ENCODE peak calls at places on chromosomes 4 and X, in six cellular contexts. One of them, this sample, is unnamed.

GRCh38 chrX:131067846-131068745 is 9.9 kb downstream of the ARHGAP36 start:
- DNase-seq in HCT116: no peak
- DNase-seq in K562: no peak
- DNase-seq in HepG2: no peak
- DNase-seq in NT2/D1: no peak
- DNase-seq in GM12878: no peak
- DNase-seq in this sample: no peak

GRCh38 chr4:21134994-21135393 is 434.7 kb downstream of the PACRGL start:
- DNase-seq in HepG2: no peak
- DNase-seq in K562: no peak
- DNase-seq in NT2/D1: peak; percentile 11
- DNase-seq in HCT116: no peak
- DNase-seq in GM12878: no peak
- DNase-seq in this sample: no peak

GRCh38 chr4:87114245-87115062 is 106.0 kb downstream of the KLHL8 start:
- DNase-seq in HCT116: no peak
- DNase-seq in HepG2: no peak
- DNase-seq in K562: no peak
- DNase-seq in NT2/D1: no peak
- DNase-seq in GM12878: no peak
- DNase-seq in this sample: no peak

GRCh38 chr4:24808261-24808660 is 12.9 kb downstream of the SOD3 start:
- DNase-seq in NT2/D1: no peak
- DNase-seq in K562: no peak
- DNase-seq in HCT116: no peak
- DNase-seq in HepG2: no peak
- DNase-seq in GM12878: no peak
- DNase-seq in this sample: no peak

GRCh38 chrX:137428777-137429564 is 137.0 kb upstream of the ZIC3 start:
- DNase-seq in HCT116: no peak
- DNase-seq in NT2/D1: no peak
- DNase-seq in HepG2: no peak
- DNase-seq in K562: no peak
- DNase-seq in GM12878: no peak
- DNase-seq in this sample: no peak

GRCh38 chr4:154854362-154854761 is 73.3 kb downstream of the RBM46 start:
- DNase-seq in HCT116: peak; percentile 16
- DNase-seq in K562: peak; percentile 2
- DNase-seq in GM12878: no peak
- DNase-seq in HepG2: peak; percentile 7
- DNase-seq in NT2/D1: no peak
- DNase-seq in this sample: no peak

GRCh38 chr4:121957266-121957665 is 5.4 kb upstream of the TRPC3 start:
- DNase-seq in HCT116: no peak
- DNase-seq in K562: no peak
- DNase-seq in HepG2: no peak
- DNase-seq in NT2/D1: no peak
- DNase-seq in GM12878: no peak
- DNase-seq in this sample: no peak

GRCh38 chr4:182113774-182114173 is 129.4 kb upstream of the TENM3 start:
- DNase-seq in NT2/D1: no peak
- DNase-seq in GM12878: no peak
- DNase-seq in HCT116: no peak
- DNase-seq in K562: no peak
- DNase-seq in HepG2: no peak
- DNase-seq in this sample: no peak

GRCh38 chr4:156169011-156169410 is 215.3 kb upstream of the CTSO start:
- DNase-seq in K562: no peak
- DNase-seq in HCT116: peak; percentile 19
- DNase-seq in NT2/D1: peak; percentile 28
- DNase-seq in HepG2: peak; percentile 3
- DNase-seq in GM12878: no peak
- DNase-seq in this sample: peak; percentile 46

GRCh38 chrX:15050395-15050794 is 177.2 kb downstream of the MOSPD2 start:
- DNase-seq in NT2/D1: no peak
- DNase-seq in HCT116: no peak
- DNase-seq in K562: peak; percentile 16
- DNase-seq in GM12878: no peak
- DNase-seq in HepG2: no peak
- DNase-seq in this sample: no peak

GRCh38 chr4:65007841-65008439 is 598.7 kb upstream of the TECRL start:
- DNase-seq in HCT116: peak; percentile 13
- DNase-seq in NT2/D1: peak; percentile 36
- DNase-seq in GM12878: no peak
- DNase-seq in HepG2: peak; percentile 47
- DNase-seq in K562: peak; percentile 26
- DNase-seq in this sample: no peak

GRCh38 chr4:153112071-153112460 is 92.2 kb upstream of the TRIM2 start:
- DNase-seq in NT2/D1: no peak
- DNase-seq in GM12878: no peak
- DNase-seq in HCT116: no peak
- DNase-seq in K562: no peak
- DNase-seq in HepG2: no peak
- DNase-seq in this sample: no peak

GRCh38 chr4:174490356-174490969 is 31.8 kb downstream of the HPGD start:
- DNase-seq in K562: peak; percentile 10
- DNase-seq in HCT116: no peak
- DNase-seq in GM12878: no peak
- DNase-seq in HepG2: no peak
- DNase-seq in NT2/D1: no peak
- DNase-seq in this sample: no peak

GRCh38 chrX:39969099-39969825 is 128.5 kb downstream of the BCOR start:
- DNase-seq in HCT116: no peak
- DNase-seq in K562: no peak
- DNase-seq in NT2/D1: no peak
- DNase-seq in HepG2: no peak
- DNase-seq in GM12878: no peak
- DNase-seq in this sample: peak; percentile 50

GRCh38 chr4:2074588-2074987 is 15.5 kb downstream of the NAT8L start:
- DNase-seq in NT2/D1: no peak
- DNase-seq in GM12878: no peak
- DNase-seq in K562: no peak
- DNase-seq in HepG2: no peak
- DNase-seq in HCT116: no peak
- DNase-seq in this sample: no peak

GRCh38 chrX:71541546-71542022 is 8.7 kb downstream of the OGT start:
- DNase-seq in K562: no peak
- DNase-seq in HCT116: no peak
- DNase-seq in GM12878: no peak
- DNase-seq in NT2/D1: no peak
- DNase-seq in HepG2: no peak
- DNase-seq in this sample: no peak

GRCh38 chr4:39362827-39363226 is 3.3 kb downstream of the RFC1 start:
- DNase-seq in GM12878: no peak
- DNase-seq in HCT116: no peak
- DNase-seq in K562: no peak
- DNase-seq in NT2/D1: no peak
- DNase-seq in HepG2: no peak
- DNase-seq in this sample: no peak

GRCh38 chr4:150327262-150327780 is 249.1 kb downstream of the DCLK2 start:
- DNase-seq in GM12878: no peak
- DNase-seq in K562: no peak
- DNase-seq in NT2/D1: no peak
- DNase-seq in HepG2: no peak
- DNase-seq in HCT116: no peak
- DNase-seq in this sample: no peak

GRCh38 chr4:172323288-172323687 is 510.1 kb downstream of the GALNTL6 start:
- DNase-seq in K562: no peak
- DNase-seq in NT2/D1: no peak
- DNase-seq in HCT116: no peak
- DNase-seq in GM12878: no peak
- DNase-seq in HepG2: no peak
- DNase-seq in this sample: no peak

GRCh38 chr4:128386761-128387599 is 99.4 kb upstream of the PGRMC2 start:
- DNase-seq in GM12878: no peak
- DNase-seq in NT2/D1: no peak
- DNase-seq in K562: peak; percentile 67
- DNase-seq in HepG2: no peak
- DNase-seq in HCT116: peak; percentile 67
- DNase-seq in this sample: no peak

GRCh38 chrX:54817220-54817820 is 9.8 kb downstream of the MAGED2 start:
- DNase-seq in HCT116: no peak
- DNase-seq in GM12878: no peak
- DNase-seq in K562: no peak
- DNase-seq in HepG2: no peak
- DNase-seq in NT2/D1: no peak
- DNase-seq in this sample: no peak

GRCh38 chr4:38819569-38819968 is 15.0 kb upstream of the TLR1 start:
- DNase-seq in K562: no peak
- DNase-seq in HepG2: no peak
- DNase-seq in HCT116: no peak
- DNase-seq in NT2/D1: no peak
- DNase-seq in GM12878: peak; percentile 68
- DNase-seq in this sample: no peak

GRCh38 chr4:99221980-99222379 is 2.9 kb upstream of the ADH6 start:
- DNase-seq in GM12878: no peak
- DNase-seq in HepG2: peak; percentile 70
- DNase-seq in K562: no peak
- DNase-seq in NT2/D1: peak; percentile 16
- DNase-seq in HCT116: no peak
- DNase-seq in this sample: no peak

GRCh38 chr4:107579099-107579498 is 140.9 kb downstream of the PAPSS1 start:
- DNase-seq in HCT116: no peak
- DNase-seq in NT2/D1: no peak
- DNase-seq in GM12878: no peak
- DNase-seq in HepG2: peak; percentile 50
- DNase-seq in K562: peak; percentile 25
- DNase-seq in this sample: no peak

GRCh38 chr4:98728433-98728832 is 70.0 kb upstream of the TSPAN5 start:
- DNase-seq in NT2/D1: no peak
- DNase-seq in HepG2: no peak
- DNase-seq in GM12878: no peak
- DNase-seq in K562: peak; percentile 69
- DNase-seq in HCT116: no peak
- DNase-seq in this sample: no peak

GRCh38 chr4:104966349-104967033 is 180.2 kb upstream of the TET2 start:
- DNase-seq in NT2/D1: no peak
- DNase-seq in HCT116: no peak
- DNase-seq in GM12878: peak; percentile 96
- DNase-seq in K562: no peak
- DNase-seq in HepG2: no peak
- DNase-seq in this sample: no peak
- TF ChIP-seq ZNF274 in NT2/D1: no peak
- TF ChIP-seq ZNF274 in HCT116: no peak
- TF ChIP-seq ZNF274 in GM12878: no peak
- TF ChIP-seq ZNF274 in K562: no peak
- TF ChIP-seq ZNF274 in HepG2: no peak
- TF ChIP-seq ZNF274 in this sample: no peak

GRCh38 chrX:105744291-105744690 is 78.0 kb upstream of the NRK start:
- DNase-seq in HCT116: no peak
- DNase-seq in GM12878: no peak
- DNase-seq in K562: no peak
- DNase-seq in NT2/D1: no peak
- DNase-seq in HepG2: no peak
- DNase-seq in this sample: no peak
- TF ChIP-seq ZNF274 in HCT116: no peak
- TF ChIP-seq ZNF274 in GM12878: no peak
- TF ChIP-seq ZNF274 in K562: no peak
- TF ChIP-seq ZNF274 in NT2/D1: no peak
- TF ChIP-seq ZNF274 in HepG2: no peak
- TF ChIP-seq ZNF274 in this sample: no peak

GRCh38 chr4:157217708-157218107 is 2.8 kb upstream of the GRIA2 start:
- DNase-seq in NT2/D1: no peak
- DNase-seq in HepG2: peak; percentile 3
- DNase-seq in GM12878: no peak
- DNase-seq in HCT116: peak; percentile 18
- DNase-seq in K562: no peak
- DNase-seq in this sample: no peak
- TF ChIP-seq ZNF274 in NT2/D1: no peak
- TF ChIP-seq ZNF274 in HepG2: no peak
- TF ChIP-seq ZNF274 in GM12878: no peak
- TF ChIP-seq ZNF274 in HCT116: no peak
- TF ChIP-seq ZNF274 in K562: no peak
- TF ChIP-seq ZNF274 in this sample: no peak

GRCh38 chr4:186297013-186297645 is 31.1 kb downstream of the F11 start:
- DNase-seq in HepG2: peak; percentile 32
- DNase-seq in GM12878: no peak
- DNase-seq in K562: peak; percentile 53
- DNase-seq in HCT116: peak; percentile 56
- DNase-seq in NT2/D1: peak; percentile 40
- DNase-seq in this sample: no peak

GRCh38 chr4:186296481-186296880 is 30.5 kb downstream of the F11 start:
- DNase-seq in HepG2: no peak
- DNase-seq in K562: no peak
- DNase-seq in NT2/D1: no peak
- DNase-seq in GM12878: no peak
- DNase-seq in HCT116: no peak
- DNase-seq in this sample: no peak

GRCh38 chr4:186294160-186294559 is 28.2 kb downstream of the F11 start:
- DNase-seq in NT2/D1: no peak
- DNase-seq in K562: no peak
- DNase-seq in HepG2: no peak
- DNase-seq in HCT116: no peak
- DNase-seq in GM12878: no peak
- DNase-seq in this sample: no peak

GRCh38 chr4:186291256-186291890 is 25.4 kb downstream of the F11 start:
- DNase-seq in GM12878: no peak
- DNase-seq in HepG2: no peak
- DNase-seq in NT2/D1: no peak
- DNase-seq in K562: no peak
- DNase-seq in HCT116: no peak
- DNase-seq in this sample: no peak
- TF ChIP-seq ZNF274 in GM12878: no peak
- TF ChIP-seq ZNF274 in HepG2: no peak
- TF ChIP-seq ZNF274 in NT2/D1: no peak
- TF ChIP-seq ZNF274 in K562: no peak
- TF ChIP-seq ZNF274 in HCT116: no peak
- TF ChIP-seq ZNF274 in this sample: no peak

GRCh38 chr4:189436207-189436606 is 504.5 kb upstream of the FRG1 start:
- DNase-seq in HCT116: peak; percentile 4
- DNase-seq in GM12878: no peak
- DNase-seq in K562: no peak
- DNase-seq in NT2/D1: no peak
- DNase-seq in HepG2: peak; percentile 6
- DNase-seq in this sample: no peak
- TF ChIP-seq ZNF274 in HCT116: no peak
- TF ChIP-seq ZNF274 in GM12878: no peak
- TF ChIP-seq ZNF274 in K562: no peak
- TF ChIP-seq ZNF274 in NT2/D1: no peak
- TF ChIP-seq ZNF274 in HepG2: no peak
- TF ChIP-seq ZNF274 in this sample: no peak